ENCODE peak calls at places on chromosomes 3 and 15, in four cellular contexts. W, N, V and S are unnamed samples.

GRCh38 chr3:8371085-8371551 is 130.5 kb upstream of the LMCD1 start:
- DNase-seq in W (no peak), N (no peak), V (no peak), S (no peak)

GRCh38 chr15:101044625-101045235 is 125.6 kb downstream of the LRRK1 start:
- DNase-seq in W (no peak), N (no peak), V (no peak), S (no peak)

GRCh38 chr15:100100926-100101325 is 240.8 kb downstream of the ADAMTS17 start:
- DNase-seq in W (no peak), N (no peak), V (no peak), S (no peak)

GRCh38 chr3:108438542-108438941 is 71.9 kb downstream of the MYH15 start:
- DNase-seq in W (no peak), N (no peak), V (no peak), S (no peak)

GRCh38 chr3:144343343-144343742 is 371.7 kb downstream of the DIPK2A start:
- DNase-seq in W (no peak), N (no peak), V (no peak), S (no peak)

GRCh38 chr15:62824111-62824737 is 218.3 kb upstream of the TPM1 start:
- DNase-seq in W (no peak), N (no peak), V (no peak), S (no peak)

GRCh38 chr15:60408438-60409105 is 10.8 kb upstream of the ANXA2 start:
- DNase-seq in W (no peak), N (no peak), V (peak), S (no peak)

GRCh38 chr15:56537881-56538280 is 72.9 kb upstream of the MNS1 start:
- DNase-seq in W (no peak), N (no peak), V (no peak), S (no peak)

GRCh38 chr15:93759626-93760025 is 471.7 kb upstream of the MCTP2 start:
- DNase-seq in W (no peak), N (no peak), V (no peak), S (no peak)

GRCh38 chr15:46461416-46461815 is 826.6 kb downstream of the SQOR start:
- DNase-seq in W (no peak), N (no peak), V (peak), S (no peak)

GRCh38 chr15:65032823-65033537 is 3.5 kb upstream of the MTFMT start:
- DNase-seq in W (peak), N (peak), V (peak), S (no peak)

GRCh38 chr3:30467596-30468238 is 138.7 kb upstream of the TGFBR2 start:
- DNase-seq in W (no peak), N (no peak), V (no peak), S (no peak)

GRCh38 chr3:179244874-179245273 is 6.0 kb downstream of the KCNMB3 start:
- DNase-seq in W (no peak), N (no peak), V (no peak), S (no peak)
- TF ChIP-seq CEBPB in W (no peak), N (no peak), V (no peak), S (no peak)

GRCh38 chr15:82124331-82125263 is 78.8 kb upstream of the MEX3B start:
- DNase-seq in W (no peak), N (no peak), V (no peak), S (no peak)

GRCh38 chr15:82118040-82118439 is 72.2 kb upstream of the MEX3B start:
- DNase-seq in W (no peak), N (no peak), V (no peak), S (no peak)

GRCh38 chr15:82126346-82126745 is 80.5 kb upstream of the MEX3B start:
- DNase-seq in W (no peak), N (no peak), V (no peak), S (no peak)

GRCh38 chr15:82127581-82127980 is 81.8 kb upstream of the MEX3B start:
- DNase-seq in W (no peak), N (no peak), V (no peak), S (no peak)

GRCh38 chr15:82122754-82123400 is 77.1 kb upstream of the MEX3B start:
- DNase-seq in W (peak), N (no peak), V (no peak), S (no peak)
- TF ChIP-seq ZNF274 in W (no peak), N (no peak), V (no peak), S (no peak)

GRCh38 chr3:105610473-105610872 is 243.8 kb downstream of the ALCAM start:
- DNase-seq in W (no peak), N (no peak), V (no peak), S (no peak)
- TF ChIP-seq CEBPB in W (no peak), N (no peak), V (no peak), S (no peak)

GRCh38 chr15:89837830-89838178 is 23.2 kb upstream of the ANPEP start:
- DNase-seq in W (no peak), N (no peak), V (no peak), S (no peak)

GRCh38 chr15:89837134-89837829 is 22.6 kb upstream of the ANPEP start:
- DNase-seq in W (no peak), N (no peak), V (no peak), S (no peak)

GRCh38 chr15:89836255-89837133 is 21.8 kb upstream of the ANPEP start:
- DNase-seq in W (no peak), N (no peak), V (no peak), S (no peak)

GRCh38 chr15:89833966-89834365 is 19.3 kb upstream of the ANPEP start:
- DNase-seq in W (no peak), N (no peak), V (no peak), S (no peak)

GRCh38 chr15:89835190-89835564 is 20.5 kb upstream of the ANPEP start:
- DNase-seq in W (no peak), N (no peak), V (no peak), S (no peak)
- TF ChIP-seq ZNF274 in W (no peak), N (no peak), V (no peak), S (no peak)

GRCh38 chr15:76168237-76168984 is 108.6 kb downstream of the TMEM266 start:
- DNase-seq in W (no peak), N (peak), V (no peak), S (no peak)
- TF ChIP-seq CEBPB in W (no peak), N (no peak), V (no peak), S (no peak)

DNA sequence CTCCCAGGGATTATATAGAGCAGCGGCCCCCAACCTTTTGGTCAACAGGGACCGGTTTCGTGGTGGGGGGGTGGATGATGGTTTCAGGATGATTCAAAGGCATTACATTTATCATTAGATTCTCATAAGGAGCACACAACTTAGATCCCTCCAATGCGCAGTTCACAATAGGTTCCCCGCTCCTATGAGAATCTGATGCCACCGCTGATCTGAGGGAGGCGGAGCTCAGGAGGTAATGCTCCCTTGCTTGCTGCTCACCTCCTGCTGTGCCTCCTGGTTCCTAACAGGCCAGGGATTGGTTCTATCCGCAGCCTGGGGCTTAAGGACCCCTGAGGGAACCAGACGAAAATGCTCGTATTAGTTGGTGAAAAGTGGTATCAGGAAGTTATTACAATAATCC is 1.3 kb upstream of the HACD2 start:
- DNase-seq in W (peak), N (peak), V (peak), S (no peak)
- TF ChIP-seq ZNF274 in W (no peak), N (no peak), V (no peak), S (no peak)

DNA sequence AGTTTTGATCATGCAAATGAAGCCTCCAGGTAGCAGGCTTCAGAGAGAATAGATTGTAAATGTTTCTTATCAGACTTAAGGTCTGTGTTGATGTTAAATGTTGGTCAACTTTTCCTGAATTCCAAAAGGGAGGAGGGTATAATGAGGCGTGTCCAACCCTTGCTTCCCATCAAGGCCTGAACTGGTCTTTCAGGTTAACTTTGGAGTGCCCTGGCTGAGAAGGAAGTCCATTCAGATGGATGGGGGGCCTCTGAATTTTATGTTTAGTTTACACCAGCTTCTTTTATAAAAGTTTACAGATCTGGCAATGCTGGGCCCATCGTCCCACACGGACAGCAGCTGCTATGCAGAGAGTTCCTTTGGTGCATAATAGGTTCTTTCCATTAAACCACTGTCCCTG is 8.9 kb downstream of the CCDC13 start:
- DNase-seq in W (no peak), N (no peak), V (no peak), S (no peak)
- TF ChIP-seq CEBPB in W (no peak), N (no peak), V (no peak), S (no peak)

GRCh38 chr3:69232447-69232846 is 110.1 kb upstream of the LMOD3 start:
- DNase-seq in W (no peak), N (no peak), V (no peak), S (no peak)

GRCh38 chr3:69239063-69239462 is 116.7 kb upstream of the LMOD3 start:
- DNase-seq in W (no peak), N (no peak), V (no peak), S (no peak)

GRCh38 chr3:69241769-69242168 is 119.4 kb upstream of the LMOD3 start:
- DNase-seq in W (no peak), N (no peak), V (no peak), S (peak)

GRCh38 chr3:69240651-69241578 is 118.5 kb upstream of the LMOD3 start:
- DNase-seq in W (no peak), N (no peak), V (no peak), S (peak)

GRCh38 chr3:69236808-69237707 is 114.7 kb upstream of the LMOD3 start:
- DNase-seq in W (no peak), N (no peak), V (no peak), S (no peak)
- TF ChIP-seq ZNF274 in W (no peak), N (no peak), V (no peak), S (no peak)